ENCODE peak calls at places on chromosome 12, in four cellular contexts. One of them, this sample, is unnamed.

GRCh38 chr12:81644503-81644902 is 114.6 kb downstream of the PPFIA2 start:
- DNase-seq in astrocyte of the cerebellum: peak; percentile 48
- DNase-seq in activated CD4-positive, alpha-beta T cell treated with anti-CD3 and anti-CD28 coated beads, Interleukin-2, amount 50 U/mL, for 48 hours: no peak
- DNase-seq in NCI-H524: no peak
- DNase-seq in this sample: peak; percentile 54

GRCh38 chr12:13161172-13161571 is 35.4 kb upstream of the EMP1 start:
- DNase-seq in astrocyte of the cerebellum: no peak
- DNase-seq in activated CD4-positive, alpha-beta T cell treated with anti-CD3 and anti-CD28 coated beads, Interleukin-2, amount 50 U/mL, for 48 hours: no peak
- DNase-seq in NCI-H524: no peak
- DNase-seq in this sample: no peak

GRCh38 chr12:131604146-131604844 is 106.6 kb upstream of the SFSWAP start:
- DNase-seq in astrocyte of the cerebellum: no peak
- DNase-seq in activated CD4-positive, alpha-beta T cell treated with anti-CD3 and anti-CD28 coated beads, Interleukin-2, amount 50 U/mL, for 48 hours: peak; percentile 38
- DNase-seq in NCI-H524: no peak
- DNase-seq in this sample: no peak

GRCh38 chr12:68001486-68002466 is 12.5 kb downstream of the IFNG-AS1 start:
- DNase-seq in astrocyte of the cerebellum: no peak
- DNase-seq in activated CD4-positive, alpha-beta T cell treated with anti-CD3 and anti-CD28 coated beads, Interleukin-2, amount 50 U/mL, for 48 hours: no peak
- DNase-seq in NCI-H524: no peak
- DNase-seq in this sample: peak; percentile 17

GRCh38 chr12:108768591-108769500 is 37.5 kb upstream of the CORO1C start:
- DNase-seq in astrocyte of the cerebellum: no peak
- DNase-seq in activated CD4-positive, alpha-beta T cell treated with anti-CD3 and anti-CD28 coated beads, Interleukin-2, amount 50 U/mL, for 48 hours: peak; percentile 11
- DNase-seq in NCI-H524: peak; percentile 73
- DNase-seq in this sample: no peak

GRCh38 chr12:117466677-117467362 is 105.4 kb upstream of the NOS1 start:
- DNase-seq in astrocyte of the cerebellum: no peak
- DNase-seq in activated CD4-positive, alpha-beta T cell treated with anti-CD3 and anti-CD28 coated beads, Interleukin-2, amount 50 U/mL, for 48 hours: no peak
- DNase-seq in NCI-H524: no peak
- DNase-seq in this sample: no peak

GRCh38 chr12:57619434-57620244 is 8.4 kb downstream of the ARHGEF25 start:
- DNase-seq in astrocyte of the cerebellum: no peak
- DNase-seq in activated CD4-positive, alpha-beta T cell treated with anti-CD3 and anti-CD28 coated beads, Interleukin-2, amount 50 U/mL, for 48 hours: no peak
- DNase-seq in NCI-H524: no peak
- DNase-seq in this sample: no peak

GRCh38 chr12:106145539-106146447 is 7.0 kb upstream of the NUAK1 start:
- DNase-seq in astrocyte of the cerebellum: no peak
- DNase-seq in activated CD4-positive, alpha-beta T cell treated with anti-CD3 and anti-CD28 coated beads, Interleukin-2, amount 50 U/mL, for 48 hours: no peak
- DNase-seq in NCI-H524: no peak
- DNase-seq in this sample: no peak

GRCh38 chr12:31019561-31020308 is 53.9 kb upstream of the DDX11 start:
- DNase-seq in astrocyte of the cerebellum: no peak
- DNase-seq in activated CD4-positive, alpha-beta T cell treated with anti-CD3 and anti-CD28 coated beads, Interleukin-2, amount 50 U/mL, for 48 hours: no peak
- DNase-seq in NCI-H524: no peak
- DNase-seq in this sample: no peak

GRCh38 chr12:89642959-89643358 is 65.7 kb downstream of the ATP2B1 start:
- DNase-seq in astrocyte of the cerebellum: no peak
- DNase-seq in activated CD4-positive, alpha-beta T cell treated with anti-CD3 and anti-CD28 coated beads, Interleukin-2, amount 50 U/mL, for 48 hours: no peak
- DNase-seq in NCI-H524: no peak
- DNase-seq in this sample: no peak

GRCh38 chr12:29990971-29991370 is 207.2 kb upstream of the TMTC1 start:
- DNase-seq in astrocyte of the cerebellum: peak; percentile 11
- DNase-seq in activated CD4-positive, alpha-beta T cell treated with anti-CD3 and anti-CD28 coated beads, Interleukin-2, amount 50 U/mL, for 48 hours: no peak
- DNase-seq in NCI-H524: peak; percentile 2
- DNase-seq in this sample: no peak

GRCh38 chr12:69936214-69936731 is 111.2 kb downstream of the MYRFL start:
- DNase-seq in astrocyte of the cerebellum: no peak
- DNase-seq in activated CD4-positive, alpha-beta T cell treated with anti-CD3 and anti-CD28 coated beads, Interleukin-2, amount 50 U/mL, for 48 hours: no peak
- DNase-seq in NCI-H524: no peak
- DNase-seq in this sample: no peak

GRCh38 chr12:28130625-28131598 is 59.3 kb upstream of the CCDC91 start:
- DNase-seq in astrocyte of the cerebellum: peak; percentile 94
- DNase-seq in activated CD4-positive, alpha-beta T cell treated with anti-CD3 and anti-CD28 coated beads, Interleukin-2, amount 50 U/mL, for 48 hours: peak; percentile 8
- DNase-seq in NCI-H524: no peak
- DNase-seq in this sample: peak; percentile 100

GRCh38 chr12:67590122-67590795 is 58.3 kb upstream of the DYRK2 start:
- DNase-seq in astrocyte of the cerebellum: no peak
- DNase-seq in activated CD4-positive, alpha-beta T cell treated with anti-CD3 and anti-CD28 coated beads, Interleukin-2, amount 50 U/mL, for 48 hours: no peak
- DNase-seq in NCI-H524: no peak
- DNase-seq in this sample: no peak

GRCh38 chr12:120321382-120322202 is 6.0 kb downstream of the PLA2G1B start:
- DNase-seq in astrocyte of the cerebellum: no peak
- DNase-seq in activated CD4-positive, alpha-beta T cell treated with anti-CD3 and anti-CD28 coated beads, Interleukin-2, amount 50 U/mL, for 48 hours: no peak
- DNase-seq in NCI-H524: no peak
- DNase-seq in this sample: no peak

GRCh38 chr12:50400104-50400637 is 514 bp upstream of the LARP4 start:
- DNase-seq in astrocyte of the cerebellum: no peak
- DNase-seq in activated CD4-positive, alpha-beta T cell treated with anti-CD3 and anti-CD28 coated beads, Interleukin-2, amount 50 U/mL, for 48 hours: no peak
- DNase-seq in NCI-H524: no peak
- DNase-seq in this sample: no peak

GRCh38 chr12:114826233-114826632 is 142.3 kb upstream of the TBX3 start:
- DNase-seq in astrocyte of the cerebellum: no peak
- DNase-seq in activated CD4-positive, alpha-beta T cell treated with anti-CD3 and anti-CD28 coated beads, Interleukin-2, amount 50 U/mL, for 48 hours: no peak
- DNase-seq in NCI-H524: no peak
- DNase-seq in this sample: no peak

GRCh38 chr12:26614217-26614616 is 218.8 kb downstream of the ITPR2 start:
- DNase-seq in astrocyte of the cerebellum: no peak
- DNase-seq in activated CD4-positive, alpha-beta T cell treated with anti-CD3 and anti-CD28 coated beads, Interleukin-2, amount 50 U/mL, for 48 hours: peak; percentile 11
- DNase-seq in NCI-H524: no peak
- DNase-seq in this sample: peak; percentile 31

GRCh38 chr12:32819424-32819823 is 63.7 kb upstream of the YARS2 start:
- DNase-seq in astrocyte of the cerebellum: no peak
- DNase-seq in activated CD4-positive, alpha-beta T cell treated with anti-CD3 and anti-CD28 coated beads, Interleukin-2, amount 50 U/mL, for 48 hours: no peak
- DNase-seq in NCI-H524: peak; percentile 5
- DNase-seq in this sample: peak; percentile 39

GRCh38 chr12:49264873-49265792 is at the start of gene TUBA1C:
- DNase-seq in astrocyte of the cerebellum: peak; percentile 72
- DNase-seq in activated CD4-positive, alpha-beta T cell treated with anti-CD3 and anti-CD28 coated beads, Interleukin-2, amount 50 U/mL, for 48 hours: peak; percentile 93
- DNase-seq in NCI-H524: peak; percentile 40
- DNase-seq in this sample: peak; percentile 96

GRCh38 chr12:132605892-132606291 is 4.5 kb downstream of the LRCOL1 start:
- DNase-seq in astrocyte of the cerebellum: no peak
- DNase-seq in activated CD4-positive, alpha-beta T cell treated with anti-CD3 and anti-CD28 coated beads, Interleukin-2, amount 50 U/mL, for 48 hours: no peak
- DNase-seq in NCI-H524: no peak
- DNase-seq in this sample: no peak

GRCh38 chr12:78343657-78344056 is 513.0 kb downstream of the NAV3 start:
- DNase-seq in astrocyte of the cerebellum: no peak
- DNase-seq in activated CD4-positive, alpha-beta T cell treated with anti-CD3 and anti-CD28 coated beads, Interleukin-2, amount 50 U/mL, for 48 hours: no peak
- DNase-seq in NCI-H524: no peak
- DNase-seq in this sample: peak; percentile 2

GRCh38 chr12:59372971-59373370 is 222.9 kb upstream of the SLC16A7 start:
- DNase-seq in astrocyte of the cerebellum: no peak
- DNase-seq in activated CD4-positive, alpha-beta T cell treated with anti-CD3 and anti-CD28 coated beads, Interleukin-2, amount 50 U/mL, for 48 hours: no peak
- DNase-seq in NCI-H524: no peak
- DNase-seq in this sample: peak; percentile 39